ENCODE peak calls at places on chromosomes 11 and 22, in eight cellular contexts. F is breast epithelium, L is RWPE2, W is GM13976, H is brain microvascular endothelial cell, E is upper lobe of right lung, X is fibroblast of villous mesenchyme, K is H1. T is an unnamed sample.

GRCh38 chr22:49364398-49364797 is 463.3 kb downstream of the BRD1 start:
- DNase-seq in F (no peak), L (no peak), W (no peak), H (no peak), E (peak; percentile 32), X (no peak), K (no peak), T (no peak)

GRCh38 chr11:20051783-20052399 is 108.4 kb downstream of the DBX1 start:
- DNase-seq in F (no peak), L (no peak), W (no peak), H (no peak), E (no peak), X (no peak), K (no peak), T (no peak)

GRCh38 chr22:19292262-19293230 is 1.0 kb upstream of the CLTCL1 start:
- DNase-seq in F (peak; percentile 23), L (peak; percentile 47), W (no peak), H (no peak), E (peak; percentile 64), X (peak; percentile 60), K (no peak), T (no peak)

GRCh38 chr22:24827305-24827704 is 21.3 kb downstream of the SGSM1 start:
- DNase-seq in F (no peak), L (no peak), W (no peak), H (no peak), E (peak; percentile 81), X (no peak), K (no peak), T (peak; percentile 77)

GRCh38 chr11:57373146-57373545 is 7.8 kb downstream of the PRG3 start:
- DNase-seq in F (no peak), L (no peak), W (no peak), H (no peak), E (no peak), X (no peak), K (no peak), T (no peak)

GRCh38 chr11:64306876-64307622 is 1.7 kb downstream of the ESRRA start:
- DNase-seq in F (no peak), L (peak; percentile 66), W (no peak), H (no peak), E (peak; percentile 86), X (peak; percentile 14), K (no peak), T (peak; percentile 77)

GRCh38 chr11:25065711-25066110 is 568.9 kb downstream of the LUZP2 start:
- DNase-seq in F (no peak), L (no peak), W (no peak), H (no peak), E (no peak), X (no peak), K (no peak), T (no peak)

GRCh38 chr11:125074511-125075241 is 11.6 kb downstream of the SLC37A2 start:
- DNase-seq in F (no peak), L (no peak), W (peak; percentile 32), H (no peak), E (no peak), X (no peak), K (no peak), T (no peak)

GRCh38 chr11:119380816-119381185 is 689 bp downstream of the USP2 start:
- DNase-seq in F (no peak), L (no peak), W (peak; percentile 15), H (no peak), E (no peak), X (no peak), K (peak; percentile 64), T (no peak)

GRCh38 chr11:21628641-21629040 is 564.2 kb upstream of the ANO5 start:
- DNase-seq in F (no peak), L (no peak), W (no peak), H (no peak), E (no peak), X (no peak), K (no peak), T (no peak)

GRCh38 chr11:43948341-43949185 is 6.1 kb downstream of the C11orf96 start:
- DNase-seq in F (no peak), L (no peak), W (no peak), H (no peak), E (peak; percentile 35), X (no peak), K (no peak), T (no peak)

GRCh38 chr11:134349109-134349801 is 17.5 kb downstream of the GLB1L2 start:
- DNase-seq in F (no peak), L (no peak), W (no peak), H (no peak), E (no peak), X (no peak), K (no peak), T (no peak)

GRCh38 chr11:22169833-22170232 is 23.1 kb upstream of the ANO5 start:
- DNase-seq in F (no peak), L (no peak), W (no peak), H (no peak), E (no peak), X (no peak), K (no peak), T (no peak)

DNA sequence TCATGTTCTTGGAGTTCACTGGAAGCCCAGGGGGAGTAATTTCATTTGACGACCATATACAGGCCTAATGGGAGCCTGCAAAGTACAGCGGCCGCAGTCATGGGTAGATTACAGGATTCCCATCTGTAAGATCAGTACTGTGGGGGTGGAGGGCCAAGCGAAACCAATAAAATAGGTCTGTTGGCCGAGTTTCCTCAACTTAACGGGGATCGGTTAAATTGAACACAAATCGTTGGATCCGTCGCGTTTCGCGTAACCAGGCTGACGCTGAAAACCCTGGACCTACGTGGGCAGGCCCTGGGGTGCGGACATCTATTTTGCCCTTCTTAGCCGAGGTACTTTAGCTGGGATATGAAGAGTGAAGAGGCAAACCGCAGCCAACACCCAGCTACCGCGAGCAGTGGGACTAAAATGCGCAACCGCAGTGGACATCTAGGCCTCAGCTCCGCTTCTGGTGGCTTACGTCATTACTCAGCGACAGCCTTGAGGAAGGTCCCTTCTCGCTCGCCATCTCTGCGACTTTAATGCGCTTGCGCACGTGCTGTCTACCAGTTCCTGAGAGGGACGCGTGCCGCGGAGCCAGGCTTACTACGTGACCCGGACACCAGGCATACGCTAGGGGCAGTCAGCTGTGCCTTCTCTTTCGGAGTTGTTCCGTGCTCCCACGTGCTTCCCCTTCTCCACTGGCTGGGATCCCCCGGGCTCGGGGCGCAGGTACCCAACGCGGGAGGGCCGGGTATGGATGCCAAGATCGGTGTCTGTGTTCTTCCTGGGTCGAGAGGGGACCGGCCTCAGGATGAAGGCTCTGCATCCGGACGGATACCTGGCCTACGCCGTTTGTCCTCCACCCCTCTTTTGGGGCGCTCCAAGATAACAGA is at the start of gene NAT10:
- DNase-seq in F (peak; percentile 97), L (peak; percentile 96), W (peak; percentile 92), H (peak; percentile 98), E (peak; percentile 97), X (peak; percentile 99), K (peak; percentile 97), T (peak; percentile 99)
- TF ChIP-seq CTCF in F (no peak), L (no peak), W (no peak), H (peak; percentile 22), E (peak; percentile 21), X (no peak), K (no peak), T (peak; percentile 19)

GRCh38 chr11:90947930-90948329 is 725.1 kb upstream of the CHORDC1 start:
- DNase-seq in F (no peak), L (no peak), W (no peak), H (no peak), E (no peak), X (no peak), K (no peak), T (no peak)
- TF ChIP-seq CTCF in F (no peak), L (peak; percentile 9), W (no peak), H (no peak), E (no peak), X (no peak), K (no peak), T (peak; percentile 76)

GRCh38 chr11:14418801-14419417 is 59.9 kb upstream of the RRAS2 start:
- DNase-seq in F (no peak), L (no peak), W (peak; percentile 44), H (no peak), E (no peak), X (no peak), K (no peak), T (no peak)
- TF ChIP-seq CTCF in F (no peak), L (peak; percentile 67), W (peak; percentile 40), H (peak; percentile 63), E (peak; percentile 27), X (peak; percentile 43), K (peak; percentile 84), T (peak; percentile 73)

DNA sequence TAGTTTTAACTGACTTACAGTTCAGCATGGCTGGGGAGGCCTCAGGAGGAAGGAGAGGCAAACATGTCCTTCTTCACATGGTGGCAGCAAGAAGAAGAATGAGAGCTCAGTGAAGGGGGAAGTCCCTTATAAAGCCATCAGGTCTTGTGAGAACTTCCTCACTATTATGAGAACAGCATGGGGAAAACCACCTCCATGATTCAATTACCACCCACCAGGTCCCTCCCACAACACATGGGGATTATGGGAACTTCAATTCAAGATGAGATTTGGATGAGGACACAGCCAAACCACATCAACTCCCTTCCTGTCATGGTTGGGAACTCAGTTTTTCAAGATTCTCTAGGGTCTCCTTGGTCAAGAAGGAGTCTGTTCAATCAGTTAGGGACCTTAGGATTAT is 432.9 kb upstream of the CNTN5 start:
- DNase-seq in F (no peak), L (no peak), W (no peak), H (no peak), E (no peak), X (no peak), K (no peak), T (no peak)
- TF ChIP-seq CTCF in F (no peak), L (no peak), W (no peak), H (no peak), E (no peak), X (no peak), K (no peak), T (no peak)

GRCh38 chr11:112448806-112449205 is 188.1 kb upstream of the PLET1 start:
- DNase-seq in F (no peak), L (no peak), W (no peak), H (no peak), E (no peak), X (no peak), K (no peak), T (no peak)
- TF ChIP-seq CTCF in F (no peak), L (no peak), W (no peak), H (no peak), E (no peak), X (no peak), K (no peak), T (no peak)

T was measured in chondrocyte.